ENCODE peak calls at places on chromosomes 11 and 22, in six cellular contexts. One of them, this sample, is unnamed.

GRCh38 chr11:73914284-73914683 is 36.5 kb upstream of the DNAJB13 start:
- ATAC-seq in K562: peak; percentile 84
- ATAC-seq in GM12878: no peak
- ATAC-seq in HepG2: no peak
- ATAC-seq in upper lobe of left lung: no peak
- ATAC-seq in A549: no peak
- ATAC-seq in this sample: no peak

GRCh38 chr22:37291559-37292298 is 9.4 kb downstream of the CYTH4 start:
- ATAC-seq in K562: no peak
- ATAC-seq in GM12878: no peak
- ATAC-seq in HepG2: no peak
- ATAC-seq in upper lobe of left lung: no peak
- ATAC-seq in A549: no peak
- ATAC-seq in this sample: no peak

GRCh38 chr11:50178732-50179131 is 146.1 kb downstream of the OR4C45 start:
- ATAC-seq in K562: no peak
- ATAC-seq in GM12878: no peak
- ATAC-seq in HepG2: no peak
- ATAC-seq in upper lobe of left lung: no peak
- ATAC-seq in A549: no peak
- ATAC-seq in this sample: no peak

GRCh38 chr11:94731921-94732601 is 36.1 kb upstream of the AMOTL1 start:
- ATAC-seq in K562: peak; percentile 89
- ATAC-seq in GM12878: no peak
- ATAC-seq in HepG2: no peak
- ATAC-seq in upper lobe of left lung: peak; percentile 89
- ATAC-seq in A549: peak; percentile 91
- ATAC-seq in this sample: peak; percentile 85

GRCh38 chr11:10751581-10751940 is 515 bp downstream of the CTR9 start:
- ATAC-seq in K562: peak; percentile 32
- ATAC-seq in GM12878: peak; percentile 35
- ATAC-seq in HepG2: peak; percentile 28
- ATAC-seq in upper lobe of left lung: peak; percentile 36
- ATAC-seq in A549: peak; percentile 39
- ATAC-seq in this sample: no peak

GRCh38 chr11:10931761-10932700 is 74.2 kb upstream of the ZBED5 start:
- ATAC-seq in K562: no peak
- ATAC-seq in GM12878: no peak
- ATAC-seq in HepG2: peak; percentile 8
- ATAC-seq in upper lobe of left lung: peak; percentile 79
- ATAC-seq in A549: peak; percentile 23
- ATAC-seq in this sample: no peak

GRCh38 chr11:115761348-115761747 is 257.1 kb upstream of the CADM1 start:
- ATAC-seq in K562: no peak
- ATAC-seq in GM12878: peak; percentile 65
- ATAC-seq in HepG2: no peak
- ATAC-seq in upper lobe of left lung: peak; percentile 27
- ATAC-seq in A549: no peak
- ATAC-seq in this sample: no peak

GRCh38 chr22:50267591-50268390 is 2.4 kb downstream of the MAPK11 start:
- ATAC-seq in K562: peak; percentile 19
- ATAC-seq in GM12878: no peak
- ATAC-seq in HepG2: no peak
- ATAC-seq in upper lobe of left lung: peak; percentile 66
- ATAC-seq in A549: no peak
- ATAC-seq in this sample: peak; percentile 49

GRCh38 chr11:118565062-118565461 is 669 bp downstream of the IFT46 start:
- ATAC-seq in K562: no peak
- ATAC-seq in GM12878: no peak
- ATAC-seq in HepG2: no peak
- ATAC-seq in upper lobe of left lung: peak; percentile 59
- ATAC-seq in A549: no peak
- ATAC-seq in this sample: peak; percentile 20

GRCh38 chr11:74948546-74948897 is 369 bp downstream of the XRRA1 start:
- ATAC-seq in K562: peak; percentile 58
- ATAC-seq in GM12878: peak; percentile 5
- ATAC-seq in HepG2: peak; percentile 77
- ATAC-seq in upper lobe of left lung: peak; percentile 30
- ATAC-seq in A549: peak; percentile 57
- ATAC-seq in this sample: peak; percentile 14

GRCh38 chr22:22049684-22050083 is 67.1 kb upstream of the TOP3B start:
- ATAC-seq in K562: no peak
- ATAC-seq in GM12878: no peak
- ATAC-seq in HepG2: no peak
- ATAC-seq in upper lobe of left lung: no peak
- ATAC-seq in A549: no peak
- ATAC-seq in this sample: no peak

GRCh38 chr22:21990449-21991308 is 8.1 kb upstream of the TOP3B start:
- ATAC-seq in K562: peak; percentile 8
- ATAC-seq in GM12878: no peak
- ATAC-seq in HepG2: peak; percentile 67
- ATAC-seq in upper lobe of left lung: no peak
- ATAC-seq in A549: no peak
- ATAC-seq in this sample: no peak

GRCh38 chr11:111344032-111344431 is 35.0 kb downstream of the POU2AF1 start:
- ATAC-seq in K562: no peak
- ATAC-seq in GM12878: no peak
- ATAC-seq in HepG2: no peak
- ATAC-seq in upper lobe of left lung: peak; percentile 88
- ATAC-seq in A549: no peak
- ATAC-seq in this sample: peak; percentile 86

GRCh38 chr22:36311386-36312085 is 58.6 kb downstream of the APOL1 start:
- ATAC-seq in K562: no peak
- ATAC-seq in GM12878: no peak
- ATAC-seq in HepG2: no peak
- ATAC-seq in upper lobe of left lung: no peak
- ATAC-seq in A549: no peak
- ATAC-seq in this sample: no peak

GRCh38 chr22:18110194-18110943 is at the start of gene TUBA8:
- ATAC-seq in K562: no peak
- ATAC-seq in GM12878: peak; percentile 64
- ATAC-seq in HepG2: peak; percentile 85
- ATAC-seq in upper lobe of left lung: peak; percentile 70
- ATAC-seq in A549: peak; percentile 30
- ATAC-seq in this sample: peak; percentile 82

GRCh38 chr11:86737752-86738151 is 62.6 kb upstream of the PRSS23 start:
- ATAC-seq in K562: no peak
- ATAC-seq in GM12878: no peak
- ATAC-seq in HepG2: no peak
- ATAC-seq in upper lobe of left lung: no peak
- ATAC-seq in A549: no peak
- ATAC-seq in this sample: no peak
- TF ChIP-seq EP300 in K562: no peak
- TF ChIP-seq EP300 in GM12878: no peak
- TF ChIP-seq EP300 in HepG2: no peak
- TF ChIP-seq EP300 in upper lobe of left lung: no peak
- TF ChIP-seq EP300 in A549: no peak
- TF ChIP-seq EP300 in this sample: no peak

GRCh38 chr11:60968223-60968622 is 3.3 kb upstream of the CD6 start:
- ATAC-seq in K562: no peak
- ATAC-seq in GM12878: no peak
- ATAC-seq in HepG2: no peak
- ATAC-seq in upper lobe of left lung: no peak
- ATAC-seq in A549: no peak
- ATAC-seq in this sample: no peak

GRCh38 chr11:60971520-60971919 is at the start of gene CD6:
- ATAC-seq in K562: no peak
- ATAC-seq in GM12878: peak; percentile 69
- ATAC-seq in HepG2: no peak
- ATAC-seq in upper lobe of left lung: peak; percentile 13
- ATAC-seq in A549: no peak
- ATAC-seq in this sample: no peak

GRCh38 chr11:60972182-60973030 is 926 bp downstream of the CD6 start:
- ATAC-seq in K562: no peak
- ATAC-seq in GM12878: no peak
- ATAC-seq in HepG2: no peak
- ATAC-seq in upper lobe of left lung: no peak
- ATAC-seq in A549: no peak
- ATAC-seq in this sample: no peak

GRCh38 chr11:60970890-60971289 is 590 bp upstream of the CD6 start:
- ATAC-seq in K562: no peak
- ATAC-seq in GM12878: no peak
- ATAC-seq in HepG2: no peak
- ATAC-seq in upper lobe of left lung: no peak
- ATAC-seq in A549: no peak
- ATAC-seq in this sample: no peak

GRCh38 chr11:60970369-60970774 is 1.1 kb upstream of the CD6 start:
- ATAC-seq in K562: peak; percentile 97
- ATAC-seq in GM12878: peak; percentile 96
- ATAC-seq in HepG2: peak; percentile 89
- ATAC-seq in upper lobe of left lung: peak; percentile 83
- ATAC-seq in A549: peak; percentile 80
- ATAC-seq in this sample: peak; percentile 51
- H3K4me3 ChIP-seq in K562: no peak overlapping the region
- H3K4me3 ChIP-seq in GM12878: no peak overlapping the region
- H3K4me3 ChIP-seq in HepG2: no peak overlapping the region
- H3K4me3 ChIP-seq in upper lobe of left lung: no peak overlapping the region
- H3K4me3 ChIP-seq in A549: no peak overlapping the region
- H3K4me3 ChIP-seq in this sample: no peak overlapping the region

DNA sequence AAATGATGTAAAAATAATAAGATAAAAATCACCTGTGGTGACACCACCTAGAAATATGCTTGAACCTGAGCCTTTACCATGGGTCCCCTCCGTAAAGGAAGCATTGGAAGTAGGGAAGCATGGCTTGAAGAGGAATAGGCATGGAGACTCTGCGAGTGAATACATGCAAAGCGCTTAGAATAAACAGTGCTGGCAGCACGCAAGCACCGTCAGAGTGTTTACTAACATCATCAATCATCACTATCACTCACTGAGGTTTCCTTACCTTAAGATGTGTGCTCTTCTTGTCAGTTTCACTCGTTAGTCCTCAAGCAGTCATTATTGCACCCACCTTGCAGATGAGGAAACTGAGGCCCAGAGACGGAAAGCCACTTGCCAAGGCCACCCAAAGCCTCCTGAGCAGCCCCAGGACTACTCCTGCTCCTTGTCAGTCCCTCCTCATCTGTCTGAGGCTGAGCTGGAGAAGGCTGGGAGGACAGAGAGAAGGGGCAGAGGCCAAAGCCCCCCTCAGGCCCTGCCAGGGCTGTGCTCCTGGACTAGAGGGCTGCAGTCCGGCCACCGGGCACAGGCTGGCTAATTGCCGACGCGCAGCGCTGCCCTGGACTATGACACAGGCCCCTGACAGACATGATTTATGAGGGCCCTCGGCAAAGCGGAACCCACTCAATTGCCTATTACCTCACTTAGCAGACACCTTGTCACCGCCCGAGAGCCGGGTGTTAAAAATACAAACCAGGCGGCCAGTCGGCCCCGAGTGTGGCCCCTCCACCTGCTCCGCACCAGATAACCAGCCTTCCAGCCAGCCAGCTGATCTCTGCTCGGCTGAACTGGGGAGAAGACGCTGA is 168.9 kb downstream of the MN1 start:
- ATAC-seq in K562: peak; percentile 69
- ATAC-seq in GM12878: no peak
- ATAC-seq in HepG2: peak; percentile 39
- ATAC-seq in upper lobe of left lung: no peak
- ATAC-seq in A549: no peak
- ATAC-seq in this sample: no peak
- TF ChIP-seq EP300 in K562: no peak
- TF ChIP-seq EP300 in GM12878: no peak
- TF ChIP-seq EP300 in HepG2: no peak
- TF ChIP-seq EP300 in upper lobe of left lung: no peak
- TF ChIP-seq EP300 in A549: no peak
- TF ChIP-seq EP300 in this sample: no peak

GRCh38 chr11:107252429-107253161 is 205.0 kb downstream of the CWF19L2 start:
- ATAC-seq in K562: peak; percentile 59
- ATAC-seq in GM12878: peak; percentile 81
- ATAC-seq in HepG2: no peak
- ATAC-seq in upper lobe of left lung: no peak
- ATAC-seq in A549: no peak
- ATAC-seq in this sample: no peak
- H3K4me3 ChIP-seq in K562: no peak overlapping the region
- H3K4me3 ChIP-seq in GM12878: no peak overlapping the region
- H3K4me3 ChIP-seq in HepG2: no peak overlapping the region
- H3K4me3 ChIP-seq in upper lobe of left lung: no peak overlapping the region
- H3K4me3 ChIP-seq in A549: no peak overlapping the region
- H3K4me3 ChIP-seq in this sample: no peak overlapping the region

GRCh38 chr11:2257023-2257700 is 13.2 kb downstream of the ASCL2 start:
- ATAC-seq in K562: no peak
- ATAC-seq in GM12878: no peak
- ATAC-seq in HepG2: no peak
- ATAC-seq in upper lobe of left lung: no peak
- ATAC-seq in A549: no peak
- ATAC-seq in this sample: no peak
- TF ChIP-seq EP300 in K562: no peak
- TF ChIP-seq EP300 in GM12878: no peak
- TF ChIP-seq EP300 in HepG2: no peak
- TF ChIP-seq EP300 in upper lobe of left lung: no peak
- TF ChIP-seq EP300 in A549: no peak
- TF ChIP-seq EP300 in this sample: no peak

GRCh38 chr22:47153854-47154542 is 391.5 kb downstream of the TBC1D22A start:
- ATAC-seq in K562: no peak
- ATAC-seq in GM12878: no peak
- ATAC-seq in HepG2: peak; percentile 12
- ATAC-seq in upper lobe of left lung: peak; percentile 3
- ATAC-seq in A549: no peak
- ATAC-seq in this sample: no peak
- H3K4me3 ChIP-seq in K562: no peak overlapping the region
- H3K4me3 ChIP-seq in GM12878: no peak overlapping the region
- H3K4me3 ChIP-seq in HepG2: no peak overlapping the region
- H3K4me3 ChIP-seq in upper lobe of left lung: no peak overlapping the region
- H3K4me3 ChIP-seq in A549: no peak overlapping the region
- H3K4me3 ChIP-seq in this sample: no peak overlapping the region

GRCh38 chr22:39290724-39291161 is 28.7 kb downstream of the RPL3 start:
- ATAC-seq in K562: peak; percentile 50
- ATAC-seq in GM12878: peak; percentile 80
- ATAC-seq in HepG2: peak; percentile 80
- ATAC-seq in upper lobe of left lung: peak; percentile 63
- ATAC-seq in A549: peak; percentile 61
- ATAC-seq in this sample: peak; percentile 53

GRCh38 chr22:39291501-39291900 is 27.9 kb downstream of the RPL3 start:
- ATAC-seq in K562: peak; percentile 32
- ATAC-seq in GM12878: no peak
- ATAC-seq in HepG2: peak; percentile 5
- ATAC-seq in upper lobe of left lung: no peak
- ATAC-seq in A549: no peak
- ATAC-seq in this sample: no peak

GRCh38 chr22:39288135-39288898 is 31.1 kb downstream of the RPL3 start:
- ATAC-seq in K562: no peak
- ATAC-seq in GM12878: no peak
- ATAC-seq in HepG2: no peak
- ATAC-seq in upper lobe of left lung: no peak
- ATAC-seq in A549: no peak
- ATAC-seq in this sample: no peak

GRCh38 chr22:39290248-39290720 is 29.1 kb downstream of the RPL3 start:
- ATAC-seq in K562: no peak
- ATAC-seq in GM12878: no peak
- ATAC-seq in HepG2: no peak
- ATAC-seq in upper lobe of left lung: no peak
- ATAC-seq in A549: peak; percentile 2
- ATAC-seq in this sample: no peak

GRCh38 chr22:39289445-39290247 is 29.8 kb downstream of the RPL3 start:
- ATAC-seq in K562: no peak
- ATAC-seq in GM12878: no peak
- ATAC-seq in HepG2: peak; percentile 17
- ATAC-seq in upper lobe of left lung: no peak
- ATAC-seq in A549: no peak
- ATAC-seq in this sample: no peak
- TF ChIP-seq EP300 in K562: no peak
- TF ChIP-seq EP300 in GM12878: no peak
- TF ChIP-seq EP300 in HepG2: no peak
- TF ChIP-seq EP300 in upper lobe of left lung: no peak
- TF ChIP-seq EP300 in A549: no peak
- TF ChIP-seq EP300 in this sample: no peak

This sample was measured in gastroesophageal sphincter.